ENCODE peak calls at places on chromosome 7, in nine cellular contexts. O is activated CD8-positive, alpha-beta memory T cell treated with anti-CD3 and anti-CD28 coated beads for 1 hour; K is GM13976; Q is ELR; F is NCI-H774; E is activated CD4-positive, alpha-beta T cell treated with anti-CD3 and anti-CD28 coated beads, Interleukin-2, amount 10 ng/mL, durations not matched to agents 24 days and 14 days; H is NCI-H446 treated with DMSO at 0.1 percent for 48 hours; R is ovary; I is dermis microvascular lymphatic vessel endothelial cell. V is an unnamed sample.
A peak's percentile ranks its signal among the peaks of the same experiment; 100 is the strongest.

GRCh38 chr7:67593807-67594206 is 597.2 kb downstream of the TYW1 start:
- DNase-seq in F (no peak), O (no peak), E (no peak), I (no peak), Q (no peak), H (no peak), K (no peak), R (no peak), V (no peak)

GRCh38 chr7:55163733-55164132 is 144.9 kb downstream of the EGFR start:
- DNase-seq in H (no peak), I (no peak), Q (no peak), K (no peak), R (no peak), O (no peak), E (no peak), F (no peak), V (no peak)

GRCh38 chr7:127330070-127330469 is 62.4 kb downstream of the ZNF800 start:
- DNase-seq in I (no peak), H (no peak), O (no peak), Q (no peak), E (no peak), F (no peak), R (no peak), K (no peak), V (no peak)

GRCh38 chr7:41501016-41501415 is 201.9 kb downstream of the INHBA start:
- DNase-seq in H (no peak), Q (no peak), E (no peak), F (no peak), I (no peak), K (no peak), R (no peak), O (no peak), V (no peak)

GRCh38 chr7:8637322-8637721 is 203.9 kb downstream of the NXPH1 start:
- DNase-seq in F (peak; percentile 75), K (no peak), H (no peak), R (no peak), O (no peak), I (no peak), Q (no peak), E (no peak), V (no peak)

GRCh38 chr7:109751241-109751640 is 1181.6 kb downstream of the DNAJB9 start:
- DNase-seq in Q (peak; percentile 76), E (no peak), I (no peak), R (no peak), H (no peak), K (no peak), O (no peak), F (no peak), V (no peak)

GRCh38 chr7:39096220-39096619 is 118.5 kb downstream of the POU6F2 start:
- DNase-seq in F (no peak), H (no peak), O (no peak), E (no peak), I (no peak), Q (no peak), K (no peak), R (no peak), V (no peak)

GRCh38 chr7:115217373-115217772 is 295.5 kb downstream of the MDFIC start:
- DNase-seq in O (no peak), F (no peak), Q (peak; percentile 30), R (no peak), K (peak; percentile 1), I (peak; percentile 23), E (no peak), H (peak; percentile 1), V (no peak)

GRCh38 chr7:132291446-132291845 is 284.8 kb downstream of the PLXNA4 start:
- DNase-seq in F (no peak), Q (no peak), K (no peak), R (no peak), E (no peak), H (no peak), O (no peak), I (no peak), V (no peak)

GRCh38 chr7:30433082-30433481 is 45.5 kb downstream of the NOD1 start:
- DNase-seq in H (peak; percentile 90), R (peak; percentile 56), E (no peak), O (no peak), K (no peak), F (no peak), I (no peak), Q (no peak), V (no peak)

GRCh38 chr7:4610768-4611467 is 71.2 kb upstream of the FOXK1 start:
- DNase-seq in F (peak; percentile 38), I (peak; percentile 74), H (peak; percentile 42), O (peak; percentile 5), K (peak; percentile 78), Q (peak; percentile 76), E (peak; percentile 89), R (peak; percentile 67), V (peak; percentile 54)

GRCh38 chr7:87552351-87552750 is 48.3 kb downstream of the ABCB1 start:
- DNase-seq in K (no peak), Q (no peak), I (no peak), R (no peak), F (no peak), H (no peak), O (no peak), E (no peak), V (no peak)

GRCh38 chr7:85068796-85069195 is 118.1 kb downstream of the SEMA3D start:
- DNase-seq in R (no peak), H (no peak), E (no peak), K (no peak), F (no peak), O (no peak), Q (peak; percentile 76), I (peak; percentile 83), V (no peak)

GRCh38 chr7:107890493-107890961 is 456 bp upstream of the DLD start:
- DNase-seq in O (no peak), H (peak; percentile 36), I (no peak), K (peak; percentile 35), Q (no peak), E (no peak), F (no peak), R (peak; percentile 36), V (no peak)

GRCh38 chr7:2710256-2710655 is 22.3 kb downstream of the AMZ1 start:
- DNase-seq in K (peak; percentile 83), F (no peak), H (no peak), I (no peak), Q (no peak), O (peak; percentile 43), R (no peak), E (peak; percentile 74), V (no peak)

GRCh38 chr7:23115991-23116390 is 10.4 kb downstream of the KLHL7 start:
- DNase-seq in Q (no peak), K (no peak), I (no peak), R (no peak), O (no peak), E (no peak), F (no peak), H (no peak), V (no peak)

GRCh38 chr7:94649313-94649924 is 6.5 kb downstream of the SGCE start:
- DNase-seq in K (no peak), Q (no peak), E (no peak), O (no peak), R (no peak), H (peak; percentile 47), I (no peak), F (no peak), V (no peak)

GRCh38 chr7:115965241-115965640 is 65.3 kb downstream of the TFEC start:
- DNase-seq in O (no peak), R (no peak), F (no peak), I (no peak), K (no peak), Q (no peak), H (no peak), E (no peak), V (no peak)

GRCh38 chr7:32290015-32290414 is 200.2 kb downstream of the LSM5 start:
- DNase-seq in I (no peak), R (no peak), O (no peak), K (no peak), H (peak; percentile 99), F (no peak), Q (no peak), E (no peak), V (peak; percentile 99)

GRCh38 chr7:18179058-18179457 is 151.4 kb upstream of the PRPS1L1 start:
- DNase-seq in R (no peak), H (no peak), F (no peak), E (no peak), K (no peak), Q (no peak), I (no peak), O (no peak), V (no peak)

GRCh38 chr7:90298145-90299038 is 22.7 kb downstream of the FAM237B start:
- DNase-seq in K (peak; percentile 38), H (no peak), I (peak; percentile 73), O (no peak), R (peak; percentile 15), E (no peak), Q (peak; percentile 82), F (no peak), V (peak; percentile 27)

GRCh38 chr7:93036807-93037206 is 81.0 kb downstream of the SAMD9 start:
- DNase-seq in O (no peak), F (no peak), Q (no peak), R (no peak), K (peak; percentile 46), H (no peak), E (peak; percentile 83), I (no peak), V (no peak)

GRCh38 chr7:20440472-20441105 is 109.9 kb downstream of the ITGB8 start:
- DNase-seq in O (no peak), I (peak; percentile 64), K (no peak), F (no peak), H (no peak), Q (peak; percentile 22), R (no peak), E (peak; percentile 60), V (no peak)

GRCh38 chr7:47402941-47403340 is 179.0 kb downstream of the TNS3 start:
- DNase-seq in F (no peak), O (no peak), Q (no peak), K (no peak), H (no peak), R (no peak), I (no peak), E (no peak), V (no peak)

GRCh38 chr7:134768243-134768642 is 11.2 kb upstream of the CALD1 start:
- DNase-seq in O (no peak), H (no peak), Q (no peak), E (no peak), K (no peak), F (no peak), I (no peak), R (no peak), V (no peak)

GRCh38 chr7:135253851-135254815 is 20.5 kb downstream of the STRA8 start:
- DNase-seq in I (peak; percentile 87), H (peak; percentile 71), Q (peak; percentile 74), F (no peak), O (no peak), R (peak; percentile 34), E (no peak), K (no peak), V (no peak)

GRCh38 chr7:29328050-29328449 is 133.5 kb downstream of the CHN2 start:
- DNase-seq in Q (no peak), I (no peak), O (no peak), F (no peak), R (no peak), H (no peak), K (no peak), E (no peak), V (peak; percentile 82)

GRCh38 chr7:24192701-24193100 is 91.3 kb upstream of the NPY start:
- DNase-seq in H (no peak), I (no peak), Q (no peak), K (no peak), E (peak; percentile 34), F (no peak), O (no peak), R (no peak), V (no peak)

GRCh38 chr7:145036592-145037386 is 200.9 kb upstream of the TPK1 start:
- DNase-seq in H (peak; percentile 2), F (peak; percentile 40), O (no peak), E (peak; percentile 77), K (peak; percentile 22), Q (peak; percentile 34), I (peak; percentile 49), R (no peak), V (no peak)

V was measured in DMS 273 treated with DMSO at 0.1 percent for 48 hours.